ENCODE peak calls at places on chromosome 16, in eight cellular contexts. B, R, L, P, D, S, Y and H are unnamed samples.

GRCh38 chr16:87346517-87347060 is 29.4 kb upstream of the C16orf95 start:
- DNase-seq in B (no peak), R (no peak), L (no peak), P (no peak), D (no peak), S (no peak), Y (no peak), H (no peak)

GRCh38 chr16:81729451-81729850 is 49.6 kb upstream of the PLCG2 start:
- DNase-seq in B (no peak), R (no peak), L (no peak), P (no peak), D (no peak), S (no peak), Y (no peak), H (no peak)

GRCh38 chr16:31138621-31139578 is 3.4 kb upstream of the PRSS8 start:
- DNase-seq in B (peak; percentile 66), R (peak; percentile 95), L (peak; percentile 70), P (peak; percentile 91), D (peak; percentile 53), S (no peak), Y (peak; percentile 83), H (no peak)

GRCh38 chr16:25027781-25028180 is 12.6 kb upstream of the ARHGAP17 start:
- DNase-seq in B (no peak), R (no peak), L (no peak), P (no peak), D (no peak), S (no peak), Y (no peak), H (no peak)

GRCh38 chr16:49674990-49675389 is 180.9 kb downstream of the ZNF423 start:
- DNase-seq in B (no peak), R (no peak), L (no peak), P (no peak), D (no peak), S (no peak), Y (no peak), H (no peak)

GRCh38 chr16:23974223-23974622 is 138.4 kb downstream of the PRKCB start:
- DNase-seq in B (no peak), R (no peak), L (no peak), P (no peak), D (no peak), S (no peak), Y (no peak), H (no peak)

GRCh38 chr16:26649646-26650045 is 417.1 kb upstream of the C16orf82 start:
- DNase-seq in B (no peak), R (no peak), L (no peak), P (no peak), D (no peak), S (no peak), Y (no peak), H (no peak)

GRCh38 chr16:35311475-35311874 is 1852.1 kb downstream of the TP53TG3F start:
- DNase-seq in B (no peak), R (no peak), L (no peak), P (no peak), D (no peak), S (no peak), Y (no peak), H (no peak)

GRCh38 chr16:15689290-15689689 is 39.2 kb downstream of the NDE1 start:
- DNase-seq in B (no peak), R (no peak), L (peak; percentile 49), P (no peak), D (no peak), S (no peak), Y (no peak), H (no peak)

GRCh38 chr16:27751676-27752075 is 201.7 kb downstream of the KATNIP start:
- DNase-seq in B (no peak), R (peak; percentile 50), L (no peak), P (peak; percentile 28), D (no peak), S (no peak), Y (no peak), H (no peak)

GRCh38 chr16:27776556-27776955 is 226.6 kb downstream of the KATNIP start:
- DNase-seq in B (no peak), R (peak; percentile 35), L (no peak), P (no peak), D (no peak), S (no peak), Y (no peak), H (no peak)

GRCh38 chr16:52725461-52725860 is 178.5 kb upstream of the TOX3 start:
- DNase-seq in B (no peak), R (no peak), L (no peak), P (no peak), D (no peak), S (no peak), Y (no peak), H (no peak)

GRCh38 chr16:80080287-80080851 is 460.4 kb upstream of the DYNLRB2 start:
- DNase-seq in B (no peak), R (no peak), L (no peak), P (no peak), D (no peak), S (no peak), Y (no peak), H (no peak)

GRCh38 chr16:59047114-59047513 is 313.0 kb upstream of the GOT2 start:
- DNase-seq in B (no peak), R (no peak), L (no peak), P (no peak), D (no peak), S (no peak), Y (no peak), H (no peak)

GRCh38 chr16:88680554-88681083 is 5.7 kb downstream of the SNAI3 start:
- DNase-seq in B (no peak), R (no peak), L (no peak), P (no peak), D (no peak), S (no peak), Y (no peak), H (no peak)

GRCh38 chr16:88677721-88678120 is 8.6 kb downstream of the SNAI3 start:
- DNase-seq in B (no peak), R (no peak), L (no peak), P (no peak), D (no peak), S (no peak), Y (no peak), H (no peak)

GRCh38 chr16:88678224-88678979 is 7.9 kb downstream of the SNAI3 start:
- DNase-seq in B (no peak), R (peak; percentile 73), L (no peak), P (no peak), D (no peak), S (no peak), Y (no peak), H (no peak)

GRCh38 chr16:88681709-88682451 is 4.4 kb downstream of the SNAI3 start:
- DNase-seq in B (no peak), R (peak; percentile 87), L (peak; percentile 15), P (peak; percentile 65), D (no peak), S (peak; percentile 65), Y (no peak), H (no peak)

DNA sequence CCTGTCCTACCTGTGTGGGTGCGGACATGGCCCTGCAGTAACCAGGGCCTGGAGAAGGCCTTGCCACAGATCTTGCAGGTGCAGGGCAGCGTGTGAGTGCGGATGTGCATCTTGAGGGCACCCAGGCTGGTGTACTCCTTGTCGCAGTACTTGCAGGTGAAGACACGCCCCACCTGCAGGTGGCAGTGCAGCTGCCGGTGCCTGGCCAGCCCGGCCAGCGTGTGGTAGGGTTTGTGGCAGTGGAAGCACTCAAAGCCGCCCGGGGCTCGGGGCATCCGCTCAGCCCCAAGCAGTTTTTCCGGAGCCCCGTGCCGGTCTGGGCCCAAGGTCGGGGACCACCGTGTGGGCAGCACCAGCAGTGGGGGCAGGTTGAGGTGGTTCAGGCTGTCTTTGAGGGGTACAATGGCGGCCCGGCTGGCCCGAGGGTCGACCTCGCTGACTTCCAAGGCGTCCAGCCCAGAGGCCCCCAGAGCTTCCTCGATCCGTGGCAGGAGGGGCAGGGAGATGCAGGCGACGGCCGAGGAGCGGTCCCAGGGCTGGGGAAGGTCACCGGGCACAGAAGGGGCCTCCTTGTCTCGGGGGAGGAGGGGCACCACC is 5.1 kb downstream of the SNAI3 start:
- DNase-seq in B (no peak), R (peak; percentile 77), L (no peak), P (peak; percentile 70), D (no peak), S (no peak), Y (peak; percentile 61), H (no peak)
- TF ChIP-seq CTCF in B (peak; percentile 20), R (peak; percentile 19), L (no peak), P (peak; percentile 46), D (no peak), S (no peak), Y (peak; percentile 54), H (peak; percentile 29)

GRCh38 chr16:84044108-84044488 is 1.5 kb upstream of the SLC38A8 start:
- DNase-seq in B (peak; percentile 36), R (peak; percentile 29), L (peak; percentile 28), P (no peak), D (no peak), S (no peak), Y (no peak), H (no peak)
- H3K4me3 ChIP-seq in B (no peak overlapping the region), R (no peak overlapping the region), L (no peak overlapping the region), P (no peak overlapping the region), D (no peak overlapping the region), S (no peak overlapping the region), Y (no peak overlapping the region), H (no peak overlapping the region)

DNA sequence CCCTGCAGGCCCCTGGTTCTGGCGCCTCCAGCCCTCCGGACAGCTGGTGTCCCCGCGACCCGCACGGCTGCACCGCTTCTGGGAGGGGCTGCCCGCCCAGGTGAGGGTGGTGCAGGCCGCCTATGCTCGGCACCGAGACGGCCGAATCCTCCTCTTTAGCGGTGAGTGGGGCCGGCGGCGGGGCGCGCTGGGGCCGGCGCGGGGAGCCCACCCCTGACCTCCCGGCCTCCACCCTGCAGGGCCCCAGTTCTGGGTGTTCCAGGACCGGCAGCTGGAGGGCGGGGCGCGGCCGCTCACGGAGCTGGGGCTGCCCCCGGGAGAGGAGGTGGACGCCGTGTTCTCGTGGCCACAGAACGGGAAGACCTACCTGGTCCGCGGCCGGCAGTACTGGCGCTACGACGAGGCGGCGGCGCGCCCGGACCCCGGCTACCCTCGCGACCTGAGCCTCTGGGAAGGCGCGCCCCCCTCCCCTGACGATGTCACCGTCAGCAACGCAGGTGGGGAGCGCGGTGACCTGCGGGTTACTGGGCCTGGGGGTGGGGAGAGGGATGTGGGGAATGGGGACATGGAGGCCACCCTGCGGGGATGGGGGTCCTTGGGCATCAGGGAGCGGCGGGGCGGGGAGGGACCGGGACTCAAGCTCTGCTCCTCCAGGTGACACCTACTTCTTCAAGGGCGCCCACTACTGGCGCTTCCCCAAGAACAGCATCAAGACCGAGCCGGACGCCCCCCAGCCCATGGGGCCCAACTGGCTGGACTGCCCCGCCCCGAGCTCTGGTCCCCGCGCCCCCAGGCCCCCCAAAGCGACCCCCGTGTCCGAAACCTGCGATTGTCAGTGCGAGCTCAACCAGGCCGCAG is 7.0 kb upstream of the IL32 start:
- DNase-seq in B (peak; percentile 39), R (peak; percentile 88), L (no peak), P (no peak), D (peak; percentile 41), S (peak; percentile 67), Y (peak; percentile 78), H (no peak)
- TF ChIP-seq CTCF in B (no peak), R (peak; percentile 5), L (no peak), P (no peak), D (no peak), S (no peak), Y (no peak), H (no peak)

DNA sequence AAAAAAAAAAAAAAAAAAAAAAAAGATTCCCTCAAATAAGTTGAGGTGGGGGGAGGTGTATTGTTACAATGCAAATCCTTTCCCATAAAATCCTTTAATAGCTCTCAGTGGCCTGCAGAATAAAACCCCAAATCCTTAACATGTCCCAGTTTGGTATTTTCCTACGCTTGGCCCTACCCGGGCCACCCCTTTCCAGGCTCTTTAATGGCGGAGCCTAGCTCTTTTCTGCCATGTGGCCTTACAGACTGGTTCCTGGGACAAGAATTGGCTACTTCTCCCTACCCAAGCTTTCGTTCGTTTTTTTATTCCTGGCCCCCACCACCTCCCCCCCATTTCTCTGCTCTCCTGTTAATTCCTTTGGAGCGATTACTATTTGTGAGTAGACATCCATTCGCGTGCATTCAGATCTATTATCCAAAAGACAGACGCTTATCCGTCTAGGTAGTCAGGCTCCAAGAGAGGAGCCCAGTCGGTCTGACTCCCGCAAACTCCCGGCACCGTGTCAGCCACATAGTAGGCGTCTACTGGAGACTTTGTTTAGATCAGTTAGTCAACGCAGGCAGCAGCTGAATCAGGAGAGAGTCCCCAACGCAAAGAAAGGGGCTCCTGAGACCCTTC is 813 bp upstream of the THAP11 start:
- DNase-seq in B (no peak), R (no peak), L (no peak), P (no peak), D (no peak), S (no peak), Y (no peak), H (no peak)
- H3K4me3 ChIP-seq in B (peak overlapping the region; percentile 93), R (peak overlapping the region; percentile 96), L (peak overlapping the region; percentile 17), P (peak overlapping the region; percentile 100), D (peak overlapping the region; percentile 79), S (peak overlapping the region; percentile 96), Y (peak overlapping the region; percentile 79), H (peak overlapping the region; percentile 99)